ENCODE peak calls at places on chromosomes 4 and X, in six cellular contexts. One of them, this sample, is unnamed. For H3K4me1 and H3K36me3, the result is how much of the 10 kb centered on the place peaks cover.

GRCh38 chrX:137427061-137427778 is 138.7 kb upstream of the ZIC3 start:
- DNase-seq in lower lobe of right lung: no peak
- DNase-seq in mammary epithelial cell: no peak
- DNase-seq in GM12878: no peak
- DNase-seq in upper lobe of right lung: no peak
- DNase-seq in heart right ventricle: no peak
- DNase-seq in this sample: no peak

GRCh38 chrX:108353452-108353851 is 84.8 kb downstream of the COL4A6 start:
- DNase-seq in lower lobe of right lung: no peak
- DNase-seq in mammary epithelial cell: no peak
- DNase-seq in GM12878: no peak
- DNase-seq in upper lobe of right lung: no peak
- DNase-seq in heart right ventricle: no peak
- DNase-seq in this sample: no peak

GRCh38 chr4:4387531-4388311 is 819 bp downstream of the NSG1 start:
- DNase-seq in lower lobe of right lung: no peak
- DNase-seq in mammary epithelial cell: no peak
- DNase-seq in GM12878: no peak
- DNase-seq in upper lobe of right lung: no peak
- DNase-seq in heart right ventricle: no peak
- DNase-seq in this sample: no peak

GRCh38 chr4:169795585-169795984 is 37.8 kb upstream of the HPF1 start:
- DNase-seq in lower lobe of right lung: no peak
- DNase-seq in mammary epithelial cell: peak
- DNase-seq in GM12878: no peak
- DNase-seq in upper lobe of right lung: no peak
- DNase-seq in heart right ventricle: no peak
- DNase-seq in this sample: no peak

GRCh38 chr4:146302833-146303232 is 88.5 kb downstream of the REELD1 start:
- DNase-seq in lower lobe of right lung: no peak
- DNase-seq in mammary epithelial cell: no peak
- DNase-seq in GM12878: no peak
- DNase-seq in upper lobe of right lung: no peak
- DNase-seq in heart right ventricle: no peak
- DNase-seq in this sample: no peak

GRCh38 chrX:147900349-147900748 is 11.4 kb upstream of the FMR1 start:
- DNase-seq in lower lobe of right lung: no peak
- DNase-seq in mammary epithelial cell: no peak
- DNase-seq in GM12878: no peak
- DNase-seq in upper lobe of right lung: no peak
- DNase-seq in heart right ventricle: no peak
- DNase-seq in this sample: no peak

GRCh38 chrX:13732246-13733067 is 2.0 kb downstream of the TRAPPC2 start:
- DNase-seq in lower lobe of right lung: no peak
- DNase-seq in mammary epithelial cell: no peak
- DNase-seq in GM12878: no peak
- DNase-seq in upper lobe of right lung: no peak
- DNase-seq in heart right ventricle: no peak
- DNase-seq in this sample: no peak

GRCh38 chr4:7732263-7732662 is 207.4 kb downstream of the AFAP1 start:
- DNase-seq in lower lobe of right lung: no peak
- DNase-seq in mammary epithelial cell: no peak
- DNase-seq in GM12878: no peak
- DNase-seq in upper lobe of right lung: no peak
- DNase-seq in heart right ventricle: no peak
- DNase-seq in this sample: no peak

GRCh38 chrX:107659768-107660167 is 31.5 kb downstream of the PRPS1 start:
- DNase-seq in lower lobe of right lung: no peak
- DNase-seq in mammary epithelial cell: peak
- DNase-seq in GM12878: no peak
- DNase-seq in upper lobe of right lung: no peak
- DNase-seq in heart right ventricle: no peak
- DNase-seq in this sample: no peak

GRCh38 chrX:151899622-151900021 is 13.1 kb upstream of the MAGEA4 start:
- DNase-seq in lower lobe of right lung: no peak
- DNase-seq in mammary epithelial cell: no peak
- DNase-seq in GM12878: no peak
- DNase-seq in upper lobe of right lung: no peak
- DNase-seq in heart right ventricle: no peak
- DNase-seq in this sample: no peak

GRCh38 chr4:170589597-170590191 is 499.9 kb upstream of the AADAT start:
- DNase-seq in lower lobe of right lung: no peak
- DNase-seq in mammary epithelial cell: peak
- DNase-seq in GM12878: peak
- DNase-seq in upper lobe of right lung: no peak
- DNase-seq in heart right ventricle: no peak
- DNase-seq in this sample: no peak

GRCh38 chrX:132216806-132217202 is 2.4 kb downstream of the RAP2C start:
- DNase-seq in lower lobe of right lung: no peak
- DNase-seq in mammary epithelial cell: peak
- DNase-seq in GM12878: no peak
- DNase-seq in upper lobe of right lung: no peak
- DNase-seq in heart right ventricle: no peak
- DNase-seq in this sample: no peak

GRCh38 chr4:143559757-143560147 is 46.2 kb downstream of the SMARCA5 start:
- DNase-seq in lower lobe of right lung: no peak
- DNase-seq in mammary epithelial cell: no peak
- DNase-seq in GM12878: no peak
- DNase-seq in upper lobe of right lung: no peak
- DNase-seq in heart right ventricle: no peak
- DNase-seq in this sample: no peak

GRCh38 chr4:180827610-180828009 is 1415.6 kb upstream of the TENM3 start:
- DNase-seq in lower lobe of right lung: no peak
- DNase-seq in mammary epithelial cell: peak
- DNase-seq in GM12878: no peak
- DNase-seq in upper lobe of right lung: no peak
- DNase-seq in heart right ventricle: no peak
- DNase-seq in this sample: no peak

GRCh38 chr4:94127707-94128328 is 79.8 kb upstream of the SMARCAD1 start:
- DNase-seq in lower lobe of right lung: no peak
- DNase-seq in mammary epithelial cell: peak
- DNase-seq in GM12878: no peak
- DNase-seq in upper lobe of right lung: no peak
- DNase-seq in heart right ventricle: no peak
- DNase-seq in this sample: no peak

GRCh38 chr4:85475631-85476233 is 782 bp downstream of the ARHGAP24 start:
- DNase-seq in lower lobe of right lung: peak
- DNase-seq in mammary epithelial cell: no peak
- DNase-seq in GM12878: no peak
- DNase-seq in upper lobe of right lung: peak
- DNase-seq in heart right ventricle: peak
- DNase-seq in this sample: no peak

GRCh38 chrX:75968293-75968692 is 183.2 kb upstream of the MAGEE2 start:
- DNase-seq in lower lobe of right lung: no peak
- DNase-seq in mammary epithelial cell: no peak
- DNase-seq in GM12878: no peak
- DNase-seq in upper lobe of right lung: no peak
- DNase-seq in heart right ventricle: no peak
- DNase-seq in this sample: no peak

GRCh38 chr4:73883306-73883705 is 14.1 kb downstream of the CXCL1 start:
- DNase-seq in lower lobe of right lung: no peak
- DNase-seq in mammary epithelial cell: peak
- DNase-seq in GM12878: no peak
- DNase-seq in upper lobe of right lung: no peak
- DNase-seq in heart right ventricle: no peak
- DNase-seq in this sample: no peak

GRCh38 chrX:98398542-98398941 is 1514.8 kb downstream of the RPA4 start:
- DNase-seq in lower lobe of right lung: no peak
- DNase-seq in mammary epithelial cell: no peak
- DNase-seq in GM12878: no peak
- DNase-seq in upper lobe of right lung: no peak
- DNase-seq in heart right ventricle: no peak
- DNase-seq in this sample: no peak

GRCh38 chr4:11507920-11508319 is 79.2 kb upstream of the HS3ST1 start:
- DNase-seq in lower lobe of right lung: no peak
- DNase-seq in mammary epithelial cell: no peak
- DNase-seq in GM12878: no peak
- DNase-seq in upper lobe of right lung: no peak
- DNase-seq in heart right ventricle: no peak
- DNase-seq in this sample: no peak
- TF ChIP-seq CTCF in lower lobe of right lung: no peak
- TF ChIP-seq CTCF in mammary epithelial cell: no peak
- TF ChIP-seq CTCF in GM12878: no peak
- TF ChIP-seq CTCF in upper lobe of right lung: no peak
- TF ChIP-seq CTCF in heart right ventricle: no peak
- TF ChIP-seq CTCF in this sample: no peak

GRCh38 chr4:37988670-37989069 is 28.5 kb downstream of the PTTG2 start:
- DNase-seq in lower lobe of right lung: no peak
- DNase-seq in mammary epithelial cell: no peak
- DNase-seq in GM12878: no peak
- DNase-seq in upper lobe of right lung: no peak
- DNase-seq in heart right ventricle: no peak
- DNase-seq in this sample: no peak
- H3K4me1 ChIP-seq in lower lobe of right lung: under half
- H3K4me1 ChIP-seq in mammary epithelial cell: under half
- H3K4me1 ChIP-seq in GM12878: under half
- H3K4me1 ChIP-seq in upper lobe of right lung: under half
- H3K4me1 ChIP-seq in heart right ventricle: under half
- H3K4me1 ChIP-seq in this sample: under half

GRCh38 chrX:53230116-53230515 is 5.1 kb upstream of the KDM5C start:
- DNase-seq in lower lobe of right lung: no peak
- DNase-seq in mammary epithelial cell: no peak
- DNase-seq in GM12878: no peak
- DNase-seq in upper lobe of right lung: no peak
- DNase-seq in heart right ventricle: no peak
- DNase-seq in this sample: no peak

GRCh38 chrX:53223068-53223693 is 1.8 kb downstream of the KDM5C start:
- DNase-seq in lower lobe of right lung: no peak
- DNase-seq in mammary epithelial cell: peak
- DNase-seq in GM12878: no peak
- DNase-seq in upper lobe of right lung: no peak
- DNase-seq in heart right ventricle: no peak
- DNase-seq in this sample: no peak

GRCh38 chrX:53223955-53224859 is 800 bp downstream of the KDM5C start:
- DNase-seq in lower lobe of right lung: no peak
- DNase-seq in mammary epithelial cell: peak
- DNase-seq in GM12878: no peak
- DNase-seq in upper lobe of right lung: no peak
- DNase-seq in heart right ventricle: no peak
- DNase-seq in this sample: no peak

GRCh38 chrX:53227224-53227765 is 2.3 kb upstream of the KDM5C start:
- DNase-seq in lower lobe of right lung: no peak
- DNase-seq in mammary epithelial cell: no peak
- DNase-seq in GM12878: no peak
- DNase-seq in upper lobe of right lung: no peak
- DNase-seq in heart right ventricle: no peak
- DNase-seq in this sample: no peak

DNA sequence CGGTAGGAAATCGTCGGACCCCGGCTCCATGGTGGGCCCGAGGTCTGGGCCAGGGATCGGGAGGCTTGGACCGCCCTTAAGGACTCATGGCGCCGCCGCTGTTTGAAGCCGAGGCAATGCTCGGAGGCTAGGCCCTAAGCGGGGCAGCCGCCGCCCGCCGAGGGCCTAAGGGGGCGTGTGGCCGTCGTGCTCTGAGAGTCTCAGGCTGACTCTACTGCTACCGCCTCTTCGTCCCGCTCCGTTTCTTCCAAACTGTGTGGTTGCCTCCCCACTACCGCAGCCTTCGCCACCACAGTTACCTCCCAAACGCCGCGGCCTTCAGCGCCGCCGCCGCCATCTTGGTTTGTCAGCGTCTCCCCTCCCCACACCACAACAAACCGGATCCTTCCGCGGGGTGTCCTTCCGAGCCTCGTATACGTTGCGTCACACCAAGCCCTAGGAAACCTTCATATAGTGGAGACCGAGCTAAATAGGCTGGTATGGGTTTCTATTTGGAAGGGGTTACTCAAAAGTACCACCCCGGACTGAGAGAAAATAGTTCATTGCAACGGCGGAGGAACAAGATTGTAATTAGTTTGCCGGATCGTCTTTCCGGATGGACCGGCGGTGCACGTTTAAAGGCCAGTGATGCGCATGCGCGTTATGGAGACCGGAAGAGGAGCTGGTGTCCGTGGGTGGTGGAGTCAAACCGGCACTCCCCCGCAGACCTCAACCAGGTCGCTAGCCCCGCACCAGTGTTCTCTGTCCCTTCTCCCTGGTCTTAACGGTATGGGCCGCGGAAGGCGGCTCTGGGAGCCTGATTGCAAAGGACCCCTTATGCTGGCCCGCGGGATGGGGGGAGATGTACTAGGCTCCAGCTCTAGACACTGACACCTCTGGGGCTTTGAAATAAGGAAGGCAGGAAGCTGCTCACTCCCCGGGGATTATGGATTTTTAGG is at the start of gene KDM5C:
- DNase-seq in lower lobe of right lung: peak
- DNase-seq in mammary epithelial cell: peak
- DNase-seq in GM12878: peak
- DNase-seq in upper lobe of right lung: peak
- DNase-seq in heart right ventricle: peak
- DNase-seq in this sample: peak
- H3K36me3 ChIP-seq in lower lobe of right lung: under half
- H3K36me3 ChIP-seq in mammary epithelial cell: under half
- H3K36me3 ChIP-seq in GM12878: under half
- H3K36me3 ChIP-seq in upper lobe of right lung: under half
- H3K36me3 ChIP-seq in heart right ventricle: under half
- H3K36me3 ChIP-seq in this sample: under half

GRCh38 chr4:153789741-153790651 is 1.1 kb upstream of the SFRP2 start:
- DNase-seq in lower lobe of right lung: no peak
- DNase-seq in mammary epithelial cell: no peak
- DNase-seq in GM12878: no peak
- DNase-seq in upper lobe of right lung: no peak
- DNase-seq in heart right ventricle: no peak
- DNase-seq in this sample: no peak

GRCh38 chr4:153792007-153792892 is 3.4 kb upstream of the SFRP2 start:
- DNase-seq in lower lobe of right lung: peak
- DNase-seq in mammary epithelial cell: peak
- DNase-seq in GM12878: no peak
- DNase-seq in upper lobe of right lung: peak
- DNase-seq in heart right ventricle: peak
- DNase-seq in this sample: peak

GRCh38 chr4:153788419-153789276 is at the start of gene SFRP2:
- DNase-seq in lower lobe of right lung: peak
- DNase-seq in mammary epithelial cell: no peak
- DNase-seq in GM12878: no peak
- DNase-seq in upper lobe of right lung: peak
- DNase-seq in heart right ventricle: no peak
- DNase-seq in this sample: no peak

GRCh38 chr4:153792893-153793227 is 4.0 kb upstream of the SFRP2 start:
- DNase-seq in lower lobe of right lung: no peak
- DNase-seq in mammary epithelial cell: no peak
- DNase-seq in GM12878: no peak
- DNase-seq in upper lobe of right lung: no peak
- DNase-seq in heart right ventricle: no peak
- DNase-seq in this sample: no peak

DNA sequence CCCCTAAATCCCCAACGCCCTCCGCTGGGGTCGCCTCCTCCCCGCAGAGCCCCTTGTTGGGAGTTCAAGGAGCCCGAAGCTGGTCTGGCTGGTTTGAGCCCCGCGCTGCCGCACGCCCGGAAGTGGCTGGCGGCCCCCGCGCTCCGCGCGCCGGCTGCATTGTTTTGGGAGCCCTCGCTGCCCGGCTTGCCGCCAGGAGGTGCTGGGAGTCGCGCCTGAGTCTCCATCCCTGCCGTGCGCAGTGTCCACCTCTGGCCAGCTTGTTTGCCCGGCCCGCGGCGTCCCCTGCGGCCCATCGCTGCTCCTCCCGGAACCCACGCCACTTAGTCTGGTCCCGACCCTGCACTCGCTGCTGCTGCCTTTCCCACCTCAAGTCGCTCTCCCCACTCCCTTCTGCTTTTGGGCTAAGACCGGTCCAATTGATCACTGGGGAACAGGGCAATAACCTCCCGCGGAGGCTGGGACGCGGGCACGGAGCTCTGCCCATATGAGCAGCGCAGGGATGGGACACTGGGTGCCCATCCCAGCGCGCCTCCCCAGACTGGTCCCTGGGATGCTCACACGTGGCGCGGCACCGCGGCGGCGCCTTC is 2.2 kb upstream of the SFRP2 start:
- DNase-seq in lower lobe of right lung: peak
- DNase-seq in mammary epithelial cell: no peak
- DNase-seq in GM12878: no peak
- DNase-seq in upper lobe of right lung: peak
- DNase-seq in heart right ventricle: no peak
- DNase-seq in this sample: no peak
- TF ChIP-seq CTCF in lower lobe of right lung: no peak
- TF ChIP-seq CTCF in mammary epithelial cell: peak
- TF ChIP-seq CTCF in GM12878: no peak
- TF ChIP-seq CTCF in upper lobe of right lung: no peak
- TF ChIP-seq CTCF in heart right ventricle: no peak
- TF ChIP-seq CTCF in this sample: no peak

This sample was measured in tibial artery.